ENCODE peak calls at places on chromosomes 7 and 10, in four cellular contexts. M is AG08396; E is activated CD8-positive, alpha-beta T cell treated with anti-CD3 and anti-CD28 coated beads for 36 hours; W is transverse colon. G is an unnamed sample.
A peak's percentile ranks its signal among the peaks of the same experiment; 100 is the strongest.

GRCh38 chr7:128361463-128362441 is at the start of gene PRRT4:
- DNase-seq in E (peak; percentile 45), W (peak; percentile 27), M (peak; percentile 78), G (no peak)

GRCh38 chr7:69962856-69963149 is 364.5 kb downstream of the AUTS2 start:
- DNase-seq in E (no peak), W (no peak), M (no peak), G (no peak)

GRCh38 chr7:35716038-35716803 is 21.3 kb upstream of the HERPUD2 start:
- DNase-seq in M (no peak), W (no peak), E (no peak), G (no peak)

GRCh38 chr10:118662228-118663035 is 67.0 kb upstream of the PRLHR start:
- DNase-seq in W (peak; percentile 39), M (no peak), E (no peak), G (no peak)

GRCh38 chr7:139693651-139694388 is 84.0 kb downstream of the HIPK2 start:
- DNase-seq in M (no peak), E (no peak), W (no peak), G (no peak)

GRCh38 chr10:6416892-6417512 is 163.1 kb downstream of the PRKCQ start:
- DNase-seq in M (peak; percentile 40), W (no peak), E (no peak), G (no peak)

GRCh38 chr7:35424869-35425495 is 171.1 kb upstream of the TBX20 start:
- DNase-seq in W (peak; percentile 46), E (peak; percentile 71), M (peak; percentile 80), G (no peak)

GRCh38 chr7:126501617-126502016 is 751.1 kb downstream of the GRM8 start:
- DNase-seq in M (no peak), W (no peak), E (no peak), G (no peak)

GRCh38 chr7:22849662-22850061 is 27.0 kb upstream of the TOMM7 start:
- DNase-seq in W (no peak), E (no peak), M (no peak), G (no peak)